ENCODE peak calls at places on chromosome 11, in four cellular contexts. J, N, F and Q are unnamed samples.

GRCh38 chr11:130516868-130517505 is 68.5 kb downstream of the ADAMTS15 start:
- DNase-seq in F (no peak), N (no peak), J (no peak), Q (no peak)

GRCh38 chr11:35214792-35215193 is 75.8 kb downstream of the CD44 start:
- DNase-seq in N (peak), J (no peak), F (no peak), Q (no peak)

GRCh38 chr11:94593030-94593429 is 25.9 kb downstream of the PIWIL4 start:
- DNase-seq in N (no peak), J (no peak), F (no peak), Q (no peak)

GRCh38 chr11:57444362-57445074 is 15.8 kb upstream of the RTN4RL2 start:
- DNase-seq in F (no peak), N (no peak), J (no peak), Q (no peak)

GRCh38 chr11:45855308-45855707 is 8.0 kb downstream of the CRY2 start:
- DNase-seq in F (no peak), N (no peak), J (no peak), Q (no peak)

GRCh38 chr11:115682101-115682500 is 177.9 kb upstream of the CADM1 start:
- DNase-seq in N (no peak), J (no peak), F (no peak), Q (no peak)

GRCh38 chr11:64776875-64777274 is 1.5 kb downstream of the SF1 start:
- DNase-seq in N (no peak), J (no peak), F (no peak), Q (no peak)

GRCh38 chr11:107217444-107217843 is 199.2 kb upstream of the GUCY1A2 start:
- DNase-seq in J (no peak), N (no peak), F (no peak), Q (no peak)

GRCh38 chr11:94647926-94648325 is 80.8 kb downstream of the PIWIL4 start:
- DNase-seq in F (no peak), N (no peak), J (no peak), Q (no peak)

GRCh38 chr11:65316979-65317786 is 2.5 kb downstream of the CDC42EP2 start:
- DNase-seq in J (peak), F (no peak), N (no peak), Q (no peak)

DNA sequence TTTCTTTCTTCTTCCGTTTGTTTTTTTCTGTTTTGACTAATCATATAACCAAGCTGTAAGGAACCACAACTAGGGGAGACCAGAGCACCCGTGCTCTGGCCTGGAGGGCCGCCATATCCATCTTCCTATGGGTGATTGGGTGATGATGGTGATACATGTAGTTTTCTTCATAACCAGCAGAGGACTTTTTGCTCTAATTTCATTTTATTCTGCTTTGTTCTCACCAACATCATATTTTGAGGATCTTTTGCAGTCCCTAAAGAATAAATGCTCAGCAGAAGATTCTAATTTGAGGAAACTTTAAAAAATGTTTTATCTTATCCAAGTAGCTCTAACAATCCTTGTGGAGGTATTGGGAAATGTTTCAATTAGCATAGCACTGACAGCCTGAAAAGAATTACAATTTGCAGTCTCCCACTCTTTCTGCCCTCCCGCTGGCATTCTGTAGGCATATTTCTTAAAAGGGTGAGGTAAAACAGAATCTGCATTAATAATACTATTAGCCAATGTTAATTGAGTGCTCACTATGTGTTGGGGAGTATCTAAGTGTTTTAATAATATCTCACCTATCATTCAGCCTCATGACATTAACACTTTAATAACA is 544.0 kb downstream of the NTM start:
- DNase-seq in N (no peak), F (no peak), J (no peak), Q (no peak)
- TF ChIP-seq SP1 in N (no peak), F (no peak), J (no peak), Q (no peak)

GRCh38 chr11:11413776-11414175 is 60.7 kb upstream of the CSNK2A3 start:
- DNase-seq in N (no peak), F (no peak), J (no peak), Q (no peak)

GRCh38 chr11:11414996-11415395 is 61.9 kb upstream of the CSNK2A3 start:
- DNase-seq in N (no peak), F (no peak), J (no peak), Q (peak)

GRCh38 chr11:11415786-11416390 is 62.8 kb upstream of the CSNK2A3 start:
- DNase-seq in N (no peak), F (no peak), J (no peak), Q (no peak)

GRCh38 chr11:11416917-11417316 is 63.9 kb upstream of the CSNK2A3 start:
- DNase-seq in N (no peak), F (no peak), J (no peak), Q (no peak)

DNA sequence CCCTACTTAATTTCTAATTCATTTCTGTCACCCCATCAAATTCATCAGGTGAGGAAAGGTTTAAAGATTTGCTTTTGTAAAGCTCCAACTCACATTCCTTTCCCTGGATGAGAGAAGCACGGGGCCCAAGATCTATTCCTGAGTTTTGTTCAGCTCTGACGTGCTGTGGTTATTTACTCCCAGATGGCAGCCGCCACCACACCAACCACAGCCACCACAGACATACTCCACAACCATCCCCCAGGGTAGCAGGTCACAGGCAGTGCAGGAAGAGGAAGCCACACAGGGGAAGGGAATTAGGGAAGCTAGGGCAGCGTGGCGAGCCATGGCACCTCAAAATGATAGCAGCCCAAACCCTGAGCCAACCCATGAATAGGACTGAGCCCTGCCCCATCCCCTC is 63.5 kb upstream of the CSNK2A3 start:
- DNase-seq in N (no peak), J (no peak), F (no peak), Q (no peak)
- TF ChIP-seq SUZ12 in N (no peak), J (no peak), F (no peak), Q (no peak)

DNA sequence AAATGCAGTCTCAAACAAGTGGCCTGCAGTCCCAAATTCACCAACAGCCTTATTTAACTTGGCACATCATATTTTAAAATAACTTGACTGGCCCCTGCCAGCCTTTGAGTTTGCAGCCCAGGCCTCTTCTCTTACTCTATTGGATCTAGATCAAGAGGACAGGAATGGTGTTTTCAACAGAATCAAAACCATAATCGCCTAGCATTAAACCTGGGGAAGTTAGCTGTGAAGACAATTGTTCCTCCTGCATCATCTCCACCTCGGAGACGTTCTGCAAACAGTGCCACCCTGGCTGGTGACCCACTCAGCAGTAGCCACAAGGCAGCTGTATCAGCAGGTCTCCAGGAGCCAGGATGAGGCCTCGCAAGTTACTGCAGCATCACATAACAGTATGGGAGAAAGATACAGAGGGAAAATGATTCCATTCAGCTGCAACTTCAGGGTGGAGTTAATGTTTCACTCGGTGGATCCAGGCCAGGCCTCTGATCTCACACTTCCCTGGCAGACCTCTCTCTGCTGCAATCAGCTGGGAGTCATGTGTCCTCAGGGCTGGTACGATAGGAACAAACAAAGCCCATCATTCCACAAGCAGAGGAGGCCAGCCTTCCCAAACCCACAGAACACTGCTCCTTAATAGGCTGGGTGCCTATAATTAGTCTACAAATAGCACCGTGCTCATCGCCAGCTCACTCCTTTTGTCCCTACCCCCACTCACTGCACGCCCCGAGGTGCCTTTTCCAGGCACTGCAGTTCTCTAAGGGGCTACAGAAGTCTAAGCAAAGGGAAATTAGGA is 18.6 kb upstream of the SCN2B start:
- DNase-seq in N (no peak), J (peak), F (no peak), Q (no peak)
- TF ChIP-seq SP1 in N (no peak), J (no peak), F (no peak), Q (no peak)

DNA sequence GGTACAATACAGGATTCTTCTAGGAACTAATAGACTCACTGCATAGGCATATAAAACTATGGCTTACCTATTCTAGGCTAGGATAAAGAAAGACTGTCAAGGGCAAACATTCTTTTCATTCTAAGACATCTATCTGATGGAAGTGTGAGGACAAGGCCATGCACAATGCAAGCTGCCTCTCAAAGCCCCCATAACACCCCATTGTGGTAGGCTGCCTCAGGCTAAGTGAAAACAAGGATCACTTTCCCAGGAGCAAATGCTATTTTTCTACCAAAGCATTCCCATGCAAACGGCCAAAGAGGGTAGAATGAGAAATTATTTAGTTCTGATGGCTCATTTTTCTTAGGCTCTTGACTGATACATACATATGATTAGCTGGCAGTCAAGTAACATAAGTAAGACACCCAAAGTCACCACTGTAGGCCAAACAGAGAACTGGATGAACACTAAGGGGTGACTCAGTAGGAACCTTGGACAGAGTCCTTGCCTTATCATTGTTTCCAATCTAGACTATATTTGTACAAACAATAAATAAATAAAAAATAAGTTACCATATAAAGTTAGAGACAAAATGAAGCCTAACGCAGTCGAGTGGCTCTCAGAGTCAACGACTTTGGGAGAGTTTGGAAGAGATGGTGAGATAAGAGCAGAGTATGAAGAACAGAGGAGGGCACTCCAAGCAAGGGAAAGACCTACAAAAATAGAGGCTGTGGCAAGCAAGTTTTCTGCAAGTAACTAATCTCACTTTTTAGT is 303.6 kb downstream of the SBF2 start:
- DNase-seq in N (no peak), J (peak), F (no peak), Q (no peak)
- TF ChIP-seq SUZ12 in N (no peak), J (no peak), F (no peak), Q (no peak)

GRCh38 chr11:41206388-41206787 is 253.1 kb downstream of the LRRC4C start:
- DNase-seq in N (no peak), F (no peak), J (no peak), Q (no peak)

GRCh38 chr11:41201156-41201555 is 258.3 kb downstream of the LRRC4C start:
- DNase-seq in J (peak), N (peak), F (no peak), Q (peak)
- TF ChIP-seq SP1 in J (no peak), N (no peak), F (no peak), Q (no peak)

DNA sequence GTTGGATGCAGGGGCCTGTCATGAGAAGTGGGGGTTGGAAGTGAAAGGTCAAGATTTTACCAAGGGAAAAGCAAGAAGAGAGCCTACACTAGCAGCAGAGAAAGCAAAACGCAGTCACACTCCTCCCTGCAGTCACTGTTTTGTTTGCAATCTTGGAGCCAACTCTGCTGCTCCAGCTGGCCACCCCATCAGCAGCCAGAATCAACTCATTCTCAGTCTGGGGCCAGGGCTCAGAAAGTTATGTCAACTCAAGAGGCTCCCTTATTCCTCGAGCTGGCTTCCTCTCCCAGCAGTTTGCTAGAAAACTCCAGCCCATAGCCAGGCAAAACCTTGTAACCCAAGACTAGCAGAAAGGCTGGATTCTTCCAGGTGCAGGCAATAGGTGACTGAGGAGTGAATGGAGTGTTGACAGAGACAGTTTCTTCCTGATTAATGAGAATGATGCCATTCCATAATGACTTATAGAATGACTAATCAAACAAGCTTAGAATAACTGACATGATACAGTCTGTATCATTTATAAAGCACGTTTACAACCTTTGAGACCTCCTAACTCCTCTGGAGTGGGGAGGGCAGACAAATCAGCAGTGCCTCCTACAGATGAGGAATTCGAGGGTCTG is 53.4 kb downstream of the P4HA3 start:
- DNase-seq in J (no peak), F (no peak), N (no peak), Q (no peak)
- TF ChIP-seq SUZ12 in J (no peak), F (no peak), N (no peak), Q (no peak)

GRCh38 chr11:68007498-68008380 is 2.4 kb upstream of the ALDH3B1 start:
- DNase-seq in J (no peak), F (no peak), N (no peak), Q (no peak)

GRCh38 chr11:68010058-68011041 is at the start of gene ALDH3B1:
- DNase-seq in J (peak), F (no peak), N (no peak), Q (peak)

GRCh38 chr11:68008381-68009337 is 1.5 kb upstream of the ALDH3B1 start:
- DNase-seq in J (no peak), F (no peak), N (no peak), Q (no peak)

GRCh38 chr11:68011046-68011943 is 1.2 kb downstream of the ALDH3B1 start:
- DNase-seq in J (no peak), F (no peak), N (no peak), Q (no peak)

GRCh38 chr11:68009391-68010000 is 631 bp upstream of the ALDH3B1 start:
- DNase-seq in N (no peak), F (no peak), J (no peak), Q (no peak)
- TF ChIP-seq SP1 in N (no peak), F (no peak), J (no peak), Q (no peak)

DNA sequence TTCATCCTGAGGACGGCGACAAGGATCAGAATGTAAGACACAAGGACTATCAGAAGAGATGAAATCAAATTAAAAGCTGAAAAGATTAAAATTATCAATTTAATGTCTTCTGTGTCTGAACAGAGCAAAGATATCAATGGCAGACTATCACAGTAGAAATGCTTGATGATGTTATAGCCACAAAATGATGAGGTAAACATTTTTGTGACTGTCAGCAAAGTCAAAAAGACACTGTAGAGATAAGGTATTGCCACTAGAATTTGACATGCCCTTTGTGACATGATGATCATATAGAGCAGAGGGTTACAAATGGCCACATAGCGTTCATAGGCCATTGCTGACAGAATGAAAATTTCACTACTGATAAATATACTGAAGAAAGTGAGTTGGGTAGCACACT is 12.2 kb downstream of the OR5J2 start:
- DNase-seq in F (no peak), N (no peak), J (no peak), Q (no peak)
- TF ChIP-seq SUZ12 in F (no peak), N (no peak), J (no peak), Q (no peak)

GRCh38 chr11:103988595-103988969 is 47.9 kb upstream of the DDI1 start:
- DNase-seq in J (no peak), N (no peak), F (no peak), Q (no peak)
- TF ChIP-seq SP1 in J (no peak), N (no peak), F (no peak), Q (no peak)

GRCh38 chr11:125055107-125055715 is 7.9 kb upstream of the SLC37A2 start:
- DNase-seq in J (no peak), N (no peak), F (no peak), Q (no peak)

GRCh38 chr11:125049393-125049792 is 13.7 kb upstream of the SLC37A2 start:
- DNase-seq in J (no peak), N (no peak), F (no peak), Q (no peak)

GRCh38 chr11:125056931-125057330 is 6.2 kb upstream of the SLC37A2 start:
- DNase-seq in N (no peak), F (no peak), J (no peak), Q (no peak)

GRCh38 chr11:125057370-125058060 is 5.6 kb upstream of the SLC37A2 start:
- DNase-seq in N (no peak), J (no peak), F (no peak), Q (no peak)

GRCh38 chr11:125053167-125053566 is 9.9 kb upstream of the SLC37A2 start:
- DNase-seq in J (no peak), F (no peak), N (no peak), Q (no peak)
- TF ChIP-seq SUZ12 in J (no peak), F (no peak), N (no peak), Q (no peak)